ENCODE peak calls at places on chromosomes 4 and X, in seven cellular contexts. T, J, I, U, C, E and F are unnamed samples.
A peak's percentile ranks its signal among the peaks of the same experiment; 100 is the strongest.

GRCh38 chrX:12819231-12819630 is 28.0 kb downstream of the PRPS2 start:
- DNase-seq in E (no peak), T (no peak), U (peak; percentile 3), C (no peak), J (no peak), I (no peak), F (no peak)

GRCh38 chr4:113394730-113395530 is 345.5 kb downstream of the ANK2 start:
- DNase-seq in I (peak; percentile 80), T (no peak), U (peak; percentile 84), C (peak; percentile 82), J (peak; percentile 50), E (peak; percentile 12), F (peak; percentile 85)

GRCh38 chrX:10726647-10727046 is 106.3 kb upstream of the MID1 start:
- DNase-seq in C (no peak), T (no peak), I (no peak), U (peak; percentile 79), E (no peak), J (no peak), F (no peak)

GRCh38 chr4:139599594-139600374 is 43.8 kb upstream of the SETD7 start:
- DNase-seq in E (no peak), J (no peak), C (no peak), T (no peak), I (no peak), U (peak; percentile 87), F (no peak)

GRCh38 chrX:153769158-153769864 is 5.3 kb downstream of the PLXNB3 start:
- DNase-seq in E (no peak), T (no peak), C (no peak), J (no peak), U (no peak), I (no peak), F (no peak)

GRCh38 chr4:124641715-124642380 is 70.7 kb downstream of the ANKRD50 start:
- DNase-seq in C (no peak), U (peak; percentile 86), I (no peak), J (no peak), T (no peak), E (no peak), F (no peak)

GRCh38 chrX:49041683-49042529 is 1.3 kb downstream of the TFE3 start:
- DNase-seq in J (no peak), E (no peak), C (no peak), T (no peak), U (peak; percentile 82), I (no peak), F (no peak)

GRCh38 chrX:1389181-1389992 is 2.5 kb downstream of the SLC25A6 start:
- DNase-seq in U (no peak), T (peak; percentile 14), C (no peak), J (no peak), I (no peak), E (no peak), F (no peak)

GRCh38 chr4:38728651-38729141 is 54.1 kb downstream of the TLR10 start:
- DNase-seq in C (peak; percentile 12), T (no peak), U (no peak), E (no peak), J (no peak), I (peak; percentile 58), F (peak; percentile 62)